ENCODE peak calls at places on chromosome 22, in ten cellular contexts. One of them, this sample, is unnamed.

GRCh38 chr22:41290262-41291221 is 4.6 kb upstream of the RANGAP1 start:
- DNase-seq in ureter: no peak
- DNase-seq in NCI-H1105: no peak
- DNase-seq in spleen: no peak
- DNase-seq in Kasumi-1: no peak
- DNase-seq in central memory CD4-positive, alpha-beta T cell: no peak
- DNase-seq in mesothelial cell of epicardium: no peak
- DNase-seq in omental fat pad: no peak
- DNase-seq in Daoy: peak; percentile 86
- DNase-seq in H7: peak; percentile 68
- DNase-seq in this sample: no peak

GRCh38 chr22:50506611-50507420 is 686 bp downstream of the LMF2 start:
- DNase-seq in mesothelial cell of epicardium: no peak
- DNase-seq in omental fat pad: no peak
- DNase-seq in ureter: peak; percentile 60
- DNase-seq in Daoy: peak; percentile 15
- DNase-seq in NCI-H1105: peak; percentile 2
- DNase-seq in central memory CD4-positive, alpha-beta T cell: no peak
- DNase-seq in spleen: peak; percentile 91
- DNase-seq in H7: peak; percentile 83
- DNase-seq in Kasumi-1: no peak
- DNase-seq in this sample: peak; percentile 33

GRCh38 chr22:46193898-46194310 is 43.6 kb downstream of the PPARA start:
- DNase-seq in spleen: no peak
- DNase-seq in Daoy: no peak
- DNase-seq in Kasumi-1: no peak
- DNase-seq in omental fat pad: no peak
- DNase-seq in central memory CD4-positive, alpha-beta T cell: no peak
- DNase-seq in NCI-H1105: no peak
- DNase-seq in H7: no peak
- DNase-seq in ureter: peak; percentile 40
- DNase-seq in mesothelial cell of epicardium: no peak
- DNase-seq in this sample: peak; percentile 87

GRCh38 chr22:42745118-42745517 is 24.4 kb upstream of the A4GALT start:
- DNase-seq in Kasumi-1: no peak
- DNase-seq in mesothelial cell of epicardium: no peak
- DNase-seq in H7: no peak
- DNase-seq in Daoy: peak; percentile 79
- DNase-seq in central memory CD4-positive, alpha-beta T cell: no peak
- DNase-seq in NCI-H1105: no peak
- DNase-seq in omental fat pad: no peak
- DNase-seq in spleen: no peak
- DNase-seq in ureter: no peak
- DNase-seq in this sample: no peak

GRCh38 chr22:36729321-36729720 is 25.8 kb upstream of the CACNG2 start:
- DNase-seq in mesothelial cell of epicardium: no peak
- DNase-seq in H7: peak; percentile 37
- DNase-seq in spleen: no peak
- DNase-seq in NCI-H1105: no peak
- DNase-seq in Daoy: no peak
- DNase-seq in central memory CD4-positive, alpha-beta T cell: no peak
- DNase-seq in ureter: no peak
- DNase-seq in Kasumi-1: no peak
- DNase-seq in omental fat pad: no peak
- DNase-seq in this sample: no peak

GRCh38 chr22:26339755-26340154 is 89.3 kb upstream of the ASPHD2 start:
- DNase-seq in Kasumi-1: no peak
- DNase-seq in H7: no peak
- DNase-seq in ureter: no peak
- DNase-seq in central memory CD4-positive, alpha-beta T cell: no peak
- DNase-seq in spleen: no peak
- DNase-seq in NCI-H1105: no peak
- DNase-seq in omental fat pad: no peak
- DNase-seq in Daoy: peak; percentile 55
- DNase-seq in mesothelial cell of epicardium: no peak
- DNase-seq in this sample: no peak

GRCh38 chr22:49848690-49849160 is 4.9 kb upstream of the ZBED4 start:
- DNase-seq in H7: peak; percentile 70
- DNase-seq in mesothelial cell of epicardium: no peak
- DNase-seq in Kasumi-1: no peak
- DNase-seq in omental fat pad: no peak
- DNase-seq in NCI-H1105: no peak
- DNase-seq in ureter: no peak
- DNase-seq in central memory CD4-positive, alpha-beta T cell: no peak
- DNase-seq in spleen: peak; percentile 89
- DNase-seq in Daoy: no peak
- DNase-seq in this sample: no peak

GRCh38 chr22:22049684-22050083 is 67.1 kb upstream of the TOP3B start:
- DNase-seq in spleen: no peak
- DNase-seq in Daoy: no peak
- DNase-seq in central memory CD4-positive, alpha-beta T cell: no peak
- DNase-seq in omental fat pad: no peak
- DNase-seq in ureter: no peak
- DNase-seq in NCI-H1105: no peak
- DNase-seq in mesothelial cell of epicardium: no peak
- DNase-seq in H7: no peak
- DNase-seq in Kasumi-1: no peak
- DNase-seq in this sample: no peak

GRCh38 chr22:47090591-47091240 is 328.3 kb downstream of the TBC1D22A start:
- DNase-seq in Daoy: no peak
- DNase-seq in Kasumi-1: no peak
- DNase-seq in H7: peak; percentile 71
- DNase-seq in omental fat pad: no peak
- DNase-seq in spleen: no peak
- DNase-seq in central memory CD4-positive, alpha-beta T cell: peak; percentile 12
- DNase-seq in mesothelial cell of epicardium: no peak
- DNase-seq in ureter: peak; percentile 44
- DNase-seq in NCI-H1105: no peak
- DNase-seq in this sample: no peak

GRCh38 chr22:19919701-19920363 is 21.7 kb upstream of the COMT start:
- DNase-seq in NCI-H1105: no peak
- DNase-seq in omental fat pad: no peak
- DNase-seq in mesothelial cell of epicardium: no peak
- DNase-seq in Daoy: no peak
- DNase-seq in H7: peak; percentile 25
- DNase-seq in central memory CD4-positive, alpha-beta T cell: no peak
- DNase-seq in spleen: no peak
- DNase-seq in Kasumi-1: no peak
- DNase-seq in ureter: no peak
- DNase-seq in this sample: no peak

GRCh38 chr22:24176630-24177029 is 4.7 kb upstream of the SUSD2 start:
- DNase-seq in central memory CD4-positive, alpha-beta T cell: no peak
- DNase-seq in spleen: no peak
- DNase-seq in ureter: no peak
- DNase-seq in Daoy: no peak
- DNase-seq in Kasumi-1: no peak
- DNase-seq in mesothelial cell of epicardium: no peak
- DNase-seq in omental fat pad: no peak
- DNase-seq in H7: no peak
- DNase-seq in NCI-H1105: no peak
- DNase-seq in this sample: no peak

GRCh38 chr22:50102946-50103345 is 13.1 kb downstream of the MOV10L1 start:
- DNase-seq in H7: peak; percentile 61
- DNase-seq in NCI-H1105: no peak
- DNase-seq in Kasumi-1: no peak
- DNase-seq in Daoy: no peak
- DNase-seq in mesothelial cell of epicardium: no peak
- DNase-seq in ureter: no peak
- DNase-seq in omental fat pad: no peak
- DNase-seq in spleen: no peak
- DNase-seq in central memory CD4-positive, alpha-beta T cell: no peak
- DNase-seq in this sample: peak; percentile 8

GRCh38 chr22:49999063-49999900 is 13.3 kb downstream of the IL17REL start:
- DNase-seq in NCI-H1105: no peak
- DNase-seq in Kasumi-1: no peak
- DNase-seq in central memory CD4-positive, alpha-beta T cell: no peak
- DNase-seq in ureter: no peak
- DNase-seq in Daoy: peak; percentile 2
- DNase-seq in mesothelial cell of epicardium: no peak
- DNase-seq in spleen: peak; percentile 76
- DNase-seq in H7: peak; percentile 99
- DNase-seq in omental fat pad: peak; percentile 20
- DNase-seq in this sample: no peak

GRCh38 chr22:17773606-17774205 is 563 bp downstream of the BID start:
- DNase-seq in Kasumi-1: no peak
- DNase-seq in Daoy: peak; percentile 66
- DNase-seq in central memory CD4-positive, alpha-beta T cell: peak; percentile 56
- DNase-seq in H7: peak; percentile 97
- DNase-seq in ureter: no peak
- DNase-seq in NCI-H1105: peak; percentile 67
- DNase-seq in omental fat pad: no peak
- DNase-seq in spleen: peak; percentile 93
- DNase-seq in mesothelial cell of epicardium: no peak
- DNase-seq in this sample: peak; percentile 68

GRCh38 chr22:21726650-21727049 is 8.9 kb downstream of the YPEL1 start:
- DNase-seq in mesothelial cell of epicardium: no peak
- DNase-seq in ureter: no peak
- DNase-seq in Daoy: no peak
- DNase-seq in spleen: no peak
- DNase-seq in NCI-H1105: no peak
- DNase-seq in H7: peak; percentile 88
- DNase-seq in Kasumi-1: peak; percentile 10
- DNase-seq in central memory CD4-positive, alpha-beta T cell: no peak
- DNase-seq in omental fat pad: no peak
- DNase-seq in this sample: peak; percentile 70

GRCh38 chr22:38815844-38816243 is 21.9 kb upstream of the DNAL4 start:
- DNase-seq in NCI-H1105: no peak
- DNase-seq in H7: peak; percentile 21
- DNase-seq in Daoy: no peak
- DNase-seq in mesothelial cell of epicardium: no peak
- DNase-seq in omental fat pad: no peak
- DNase-seq in Kasumi-1: no peak
- DNase-seq in ureter: no peak
- DNase-seq in spleen: no peak
- DNase-seq in central memory CD4-positive, alpha-beta T cell: no peak
- DNase-seq in this sample: no peak

GRCh38 chr22:42283288-42284229 is 13.1 kb upstream of the TCF20 start:
- DNase-seq in central memory CD4-positive, alpha-beta T cell: peak; percentile 51
- DNase-seq in ureter: no peak
- DNase-seq in omental fat pad: no peak
- DNase-seq in Kasumi-1: no peak
- DNase-seq in spleen: peak; percentile 70
- DNase-seq in H7: peak; percentile 88
- DNase-seq in NCI-H1105: no peak
- DNase-seq in mesothelial cell of epicardium: no peak
- DNase-seq in Daoy: no peak
- DNase-seq in this sample: no peak

GRCh38 chr22:42862045-42862734 is 5.1 kb upstream of the ARFGAP3 start:
- DNase-seq in Daoy: peak; percentile 25
- DNase-seq in NCI-H1105: no peak
- DNase-seq in spleen: no peak
- DNase-seq in ureter: no peak
- DNase-seq in Kasumi-1: no peak
- DNase-seq in mesothelial cell of epicardium: no peak
- DNase-seq in omental fat pad: no peak
- DNase-seq in central memory CD4-positive, alpha-beta T cell: no peak
- DNase-seq in H7: peak; percentile 4
- DNase-seq in this sample: no peak

GRCh38 chr22:22721681-22722309 is 77.4 kb downstream of the GGTLC2 start:
- DNase-seq in omental fat pad: peak; percentile 79
- DNase-seq in Kasumi-1: no peak
- DNase-seq in NCI-H1105: no peak
- DNase-seq in ureter: no peak
- DNase-seq in spleen: no peak
- DNase-seq in central memory CD4-positive, alpha-beta T cell: no peak
- DNase-seq in H7: no peak
- DNase-seq in mesothelial cell of epicardium: no peak
- DNase-seq in Daoy: peak; percentile 76
- DNase-seq in this sample: no peak

GRCh38 chr22:50403701-50404101 is 60.6 kb downstream of the PPP6R2 start:
- DNase-seq in Kasumi-1: peak; percentile 80
- DNase-seq in mesothelial cell of epicardium: no peak
- DNase-seq in Daoy: no peak
- DNase-seq in omental fat pad: no peak
- DNase-seq in H7: no peak
- DNase-seq in NCI-H1105: peak; percentile 63
- DNase-seq in spleen: peak; percentile 83
- DNase-seq in ureter: peak; percentile 56
- DNase-seq in central memory CD4-positive, alpha-beta T cell: no peak
- DNase-seq in this sample: no peak

GRCh38 chr22:30890689-30891442 is 77.7 kb downstream of the MORC2 start:
- DNase-seq in Daoy: peak; percentile 36
- DNase-seq in spleen: peak; percentile 74
- DNase-seq in ureter: peak; percentile 48
- DNase-seq in NCI-H1105: no peak
- DNase-seq in mesothelial cell of epicardium: no peak
- DNase-seq in H7: peak; percentile 90
- DNase-seq in central memory CD4-positive, alpha-beta T cell: peak; percentile 7
- DNase-seq in omental fat pad: no peak
- DNase-seq in Kasumi-1: no peak
- DNase-seq in this sample: peak; percentile 14

GRCh38 chr22:17087176-17088131 is 2.7 kb downstream of the IL17RA start:
- DNase-seq in central memory CD4-positive, alpha-beta T cell: peak; percentile 80
- DNase-seq in NCI-H1105: no peak
- DNase-seq in mesothelial cell of epicardium: no peak
- DNase-seq in Daoy: peak; percentile 81
- DNase-seq in H7: no peak
- DNase-seq in spleen: no peak
- DNase-seq in Kasumi-1: peak; percentile 68
- DNase-seq in ureter: peak; percentile 22
- DNase-seq in omental fat pad: no peak
- DNase-seq in this sample: peak; percentile 85

GRCh38 chr22:32340437-32340836 is 17.2 kb upstream of the RFPL3 start:
- DNase-seq in central memory CD4-positive, alpha-beta T cell: no peak
- DNase-seq in H7: no peak
- DNase-seq in NCI-H1105: no peak
- DNase-seq in Kasumi-1: no peak
- DNase-seq in Daoy: no peak
- DNase-seq in spleen: no peak
- DNase-seq in ureter: no peak
- DNase-seq in omental fat pad: no peak
- DNase-seq in mesothelial cell of epicardium: no peak
- DNase-seq in this sample: no peak

GRCh38 chr22:36369922-36370781 is 17.6 kb downstream of the MYH9 start:
- DNase-seq in Daoy: no peak
- DNase-seq in H7: peak; percentile 58
- DNase-seq in Kasumi-1: no peak
- DNase-seq in NCI-H1105: no peak
- DNase-seq in mesothelial cell of epicardium: no peak
- DNase-seq in omental fat pad: no peak
- DNase-seq in ureter: no peak
- DNase-seq in spleen: peak; percentile 87
- DNase-seq in central memory CD4-positive, alpha-beta T cell: no peak
- DNase-seq in this sample: peak; percentile 54

GRCh38 chr22:47813661-47814060 is 1051.2 kb downstream of the TBC1D22A start:
- DNase-seq in H7: no peak
- DNase-seq in NCI-H1105: no peak
- DNase-seq in Daoy: no peak
- DNase-seq in ureter: no peak
- DNase-seq in spleen: no peak
- DNase-seq in central memory CD4-positive, alpha-beta T cell: no peak
- DNase-seq in Kasumi-1: no peak
- DNase-seq in omental fat pad: no peak
- DNase-seq in mesothelial cell of epicardium: no peak
- DNase-seq in this sample: no peak

GRCh38 chr22:17994424-17995108 is 29.8 kb downstream of the MICAL3 start:
- DNase-seq in central memory CD4-positive, alpha-beta T cell: no peak
- DNase-seq in H7: no peak
- DNase-seq in NCI-H1105: no peak
- DNase-seq in mesothelial cell of epicardium: no peak
- DNase-seq in Daoy: no peak
- DNase-seq in omental fat pad: no peak
- DNase-seq in ureter: no peak
- DNase-seq in spleen: peak; percentile 73
- DNase-seq in Kasumi-1: no peak
- DNase-seq in this sample: no peak

GRCh38 chr22:34592341-34592740 is 473.6 kb upstream of the ISX start:
- DNase-seq in Daoy: no peak
- DNase-seq in omental fat pad: no peak
- DNase-seq in mesothelial cell of epicardium: no peak
- DNase-seq in ureter: no peak
- DNase-seq in Kasumi-1: no peak
- DNase-seq in spleen: no peak
- DNase-seq in central memory CD4-positive, alpha-beta T cell: no peak
- DNase-seq in NCI-H1105: no peak
- DNase-seq in H7: no peak
- DNase-seq in this sample: no peak

This sample was measured in OCI-M1.